ENCODE peak calls at places on chromosomes 4 and X, in six cellular contexts. T, X, D, N, O and S are unnamed samples.

GRCh38 chrX:53471346-53471745 is 37.2 kb upstream of the HSD17B10 start:
- DNase-seq in T (no peak), X (no peak), D (no peak), N (no peak), O (no peak), S (no peak)

GRCh38 chrX:43176686-43177085 is 398.7 kb upstream of the PPP1R2C start:
- DNase-seq in T (no peak), X (no peak), D (no peak), N (no peak), O (no peak), S (peak)

GRCh38 chrX:63275127-63275526 is 76.0 kb downstream of the SPIN4 start:
- DNase-seq in T (no peak), X (no peak), D (peak), N (no peak), O (no peak), S (peak)

GRCh38 chr4:39341075-39341725 is 25.0 kb downstream of the RFC1 start:
- DNase-seq in T (no peak), X (no peak), D (no peak), N (no peak), O (peak), S (no peak)

GRCh38 chr4:40216622-40217366 is 20.0 kb downstream of the RHOH start:
- DNase-seq in T (no peak), X (no peak), D (no peak), N (no peak), O (no peak), S (no peak)

GRCh38 chrX:46953137-46953527 is 40.9 kb downstream of the JADE3 start:
- DNase-seq in T (no peak), X (no peak), D (no peak), N (no peak), O (no peak), S (no peak)

GRCh38 chr4:81836716-81837115 is 365.0 kb upstream of the RASGEF1B start:
- DNase-seq in T (no peak), X (no peak), D (no peak), N (no peak), O (no peak), S (no peak)

GRCh38 chr4:15455290-15455689 is 14.4 kb upstream of the CC2D2A start:
- DNase-seq in T (no peak), X (no peak), D (no peak), N (peak), O (no peak), S (peak)

GRCh38 chrX:3145716-3146115 is 104.4 kb downstream of the ARSF start:
- DNase-seq in T (no peak), X (no peak), D (no peak), N (no peak), O (no peak), S (no peak)

GRCh38 chr4:8516996-8517550 is 63.1 kb upstream of the GPR78 start:
- DNase-seq in T (no peak), X (no peak), D (peak), N (peak), O (no peak), S (peak)